ENCODE peak calls at places on chromosome 3, in ten cellular contexts. O is adipocyte; S is HT-29; D is nephron progenitor cell; P is mammary epithelial cell; R is NCI-H510A; Q is fibroblast of lung; G is CD4-positive, alpha-beta T cell; W is C1 segment of cervical spinal cord; F is mucosa of gallbladder. J is an unnamed sample.
A peak's percentile ranks its signal among the peaks of the same experiment; 100 is the strongest.

GRCh38 chr3:161222662-161223061 is 1.6 kb downstream of the NMD3 start:
- DNase-seq in O (peak; percentile 34), S (peak; percentile 41), D (no peak), P (no peak), R (no peak), Q (peak; percentile 17), G (no peak), W (no peak), F (no peak), J (no peak)

GRCh38 chr3:12999147-13000140 is 73.8 kb downstream of the IQSEC1 start:
- DNase-seq in O (no peak), S (peak; percentile 81), D (no peak), P (no peak), R (no peak), Q (no peak), G (no peak), W (peak; percentile 72), F (peak; percentile 83), J (no peak)

GRCh38 chr3:183386651-183387050 is 41.8 kb downstream of the MCF2L2 start:
- DNase-seq in O (no peak), S (no peak), D (no peak), P (no peak), R (no peak), Q (no peak), G (no peak), W (no peak), F (no peak), J (peak; percentile 54)

GRCh38 chr3:21462151-21462550 is 288.9 kb downstream of the ZNF385D start:
- DNase-seq in O (no peak), S (no peak), D (no peak), P (no peak), R (no peak), Q (no peak), G (no peak), W (no peak), F (no peak), J (no peak)

GRCh38 chr3:14532691-14533456 is 7.3 kb downstream of the GRIP2 start:
- DNase-seq in O (no peak), S (peak; percentile 51), D (no peak), P (peak; percentile 5), R (no peak), Q (no peak), G (no peak), W (no peak), F (peak; percentile 56), J (no peak)

GRCh38 chr3:14793126-14793857 is 25.5 kb upstream of the FGD5 start:
- DNase-seq in O (no peak), S (no peak), D (no peak), P (no peak), R (no peak), Q (no peak), G (no peak), W (peak; percentile 3), F (no peak), J (no peak)

GRCh38 chr3:198028718-198029117 is 68.7 kb downstream of the LMLN start:
- DNase-seq in O (peak; percentile 83), S (no peak), D (no peak), P (peak; percentile 0), R (no peak), Q (peak; percentile 88), G (no peak), W (no peak), F (no peak), J (no peak)

GRCh38 chr3:100033184-100033583 is 81.1 kb downstream of the FILIP1L start:
- DNase-seq in O (peak; percentile 57), S (no peak), D (no peak), P (peak; percentile 83), R (no peak), Q (peak; percentile 64), G (no peak), W (no peak), F (no peak), J (no peak)

GRCh38 chr3:128297401-128298138 is 144.3 kb downstream of the EEFSEC start:
- DNase-seq in O (peak; percentile 67), S (peak; percentile 59), D (no peak), P (peak; percentile 32), R (no peak), Q (no peak), G (no peak), W (no peak), F (peak; percentile 19), J (no peak)

GRCh38 chr3:52350981-52351761 is 35.1 kb downstream of the DNAH1 start:
- DNase-seq in O (no peak), S (no peak), D (no peak), P (no peak), R (no peak), Q (no peak), G (no peak), W (no peak), F (no peak), J (no peak)

GRCh38 chr3:151925419-151925818 is 52.0 kb downstream of the SUCNR1 start:
- DNase-seq in O (no peak), S (no peak), D (no peak), P (peak; percentile 46), R (no peak), Q (no peak), G (no peak), W (no peak), F (no peak), J (no peak)

GRCh38 chr3:38257583-38257982 is 8.0 kb upstream of the SLC22A13 start:
- DNase-seq in O (no peak), S (no peak), D (no peak), P (no peak), R (no peak), Q (no peak), G (no peak), W (no peak), F (no peak), J (no peak)

GRCh38 chr3:115245899-115246298 is 98.8 kb upstream of the ZBTB20 start:
- DNase-seq in O (peak; percentile 15), S (no peak), D (no peak), P (no peak), R (no peak), Q (no peak), G (no peak), W (no peak), F (no peak), J (no peak)

GRCh38 chr3:46984591-46985459 is 5.4 kb downstream of the NBEAL2 start:
- DNase-seq in O (no peak), S (no peak), D (no peak), P (no peak), R (no peak), Q (no peak), G (no peak), W (no peak), F (no peak), J (no peak)